ENCODE peak calls at places on chromosomes 2 and 18, in four cellular contexts. One of them, this sample, is unnamed.

GRCh38 chr2:121529439-121530209 is 1.1 kb upstream of the RNU4ATAC start:
- DNase-seq in IMR-90: peak; percentile 40
- DNase-seq in neuronal stem cell: peak; percentile 78
- DNase-seq in mesendoderm: no peak
- DNase-seq in this sample: no peak

GRCh38 chr2:96876036-96876810 is 6.3 kb upstream of the SEMA4C start:
- DNase-seq in IMR-90: peak; percentile 62
- DNase-seq in neuronal stem cell: no peak
- DNase-seq in mesendoderm: peak; percentile 40
- DNase-seq in this sample: no peak

GRCh38 chr18:69944434-69944833 is 3.2 kb downstream of the CD226 start:
- DNase-seq in IMR-90: no peak
- DNase-seq in neuronal stem cell: no peak
- DNase-seq in mesendoderm: no peak
- DNase-seq in this sample: no peak

GRCh38 chr2:110851531-110851930 is 119.2 kb downstream of the ACOXL start:
- DNase-seq in IMR-90: no peak
- DNase-seq in neuronal stem cell: no peak
- DNase-seq in mesendoderm: no peak
- DNase-seq in this sample: no peak

GRCh38 chr2:100823665-100824438 is 3.9 kb downstream of the NPAS2 start:
- DNase-seq in IMR-90: no peak
- DNase-seq in neuronal stem cell: no peak
- DNase-seq in mesendoderm: no peak
- DNase-seq in this sample: no peak

GRCh38 chr2:190972846-190973245 is 41.1 kb downstream of the STAT1 start:
- DNase-seq in IMR-90: no peak
- DNase-seq in neuronal stem cell: no peak
- DNase-seq in mesendoderm: no peak
- DNase-seq in this sample: no peak

GRCh38 chr2:36773947-36774346 is 77.4 kb downstream of the VIT start:
- DNase-seq in IMR-90: no peak
- DNase-seq in neuronal stem cell: no peak
- DNase-seq in mesendoderm: no peak
- DNase-seq in this sample: no peak

GRCh38 chr2:188922191-188922590 is 52.0 kb upstream of the COL3A1 start:
- DNase-seq in IMR-90: no peak
- DNase-seq in neuronal stem cell: no peak
- DNase-seq in mesendoderm: no peak
- DNase-seq in this sample: no peak

GRCh38 chr2:217277646-217278048 is 417.8 kb upstream of the TNP1 start:
- DNase-seq in IMR-90: peak; percentile 100
- DNase-seq in neuronal stem cell: no peak
- DNase-seq in mesendoderm: no peak
- DNase-seq in this sample: no peak

GRCh38 chr2:212958757-212959295 is 192.6 kb downstream of the IKZF2 start:
- DNase-seq in IMR-90: peak; percentile 45
- DNase-seq in neuronal stem cell: no peak
- DNase-seq in mesendoderm: no peak
- DNase-seq in this sample: no peak

GRCh38 chr2:212957184-212957583 is 194.2 kb downstream of the IKZF2 start:
- DNase-seq in IMR-90: no peak
- DNase-seq in neuronal stem cell: no peak
- DNase-seq in mesendoderm: no peak
- DNase-seq in this sample: no peak

GRCh38 chr2:212956665-212957064 is 194.7 kb downstream of the IKZF2 start:
- DNase-seq in IMR-90: no peak
- DNase-seq in neuronal stem cell: no peak
- DNase-seq in mesendoderm: no peak
- DNase-seq in this sample: no peak

GRCh38 chr2:212958133-212958532 is 193.3 kb downstream of the IKZF2 start:
- DNase-seq in IMR-90: no peak
- DNase-seq in neuronal stem cell: no peak
- DNase-seq in mesendoderm: no peak
- DNase-seq in this sample: no peak

GRCh38 chr2:212957624-212958023 is 193.8 kb downstream of the IKZF2 start:
- DNase-seq in IMR-90: no peak
- DNase-seq in neuronal stem cell: no peak
- DNase-seq in mesendoderm: no peak
- DNase-seq in this sample: no peak
- H2BK5ac ChIP-seq in IMR-90: no peak overlapping the region
- H2BK5ac ChIP-seq in neuronal stem cell: no peak overlapping the region
- H2BK5ac ChIP-seq in mesendoderm: no peak overlapping the region
- H2BK5ac ChIP-seq in this sample: no peak overlapping the region

DNA sequence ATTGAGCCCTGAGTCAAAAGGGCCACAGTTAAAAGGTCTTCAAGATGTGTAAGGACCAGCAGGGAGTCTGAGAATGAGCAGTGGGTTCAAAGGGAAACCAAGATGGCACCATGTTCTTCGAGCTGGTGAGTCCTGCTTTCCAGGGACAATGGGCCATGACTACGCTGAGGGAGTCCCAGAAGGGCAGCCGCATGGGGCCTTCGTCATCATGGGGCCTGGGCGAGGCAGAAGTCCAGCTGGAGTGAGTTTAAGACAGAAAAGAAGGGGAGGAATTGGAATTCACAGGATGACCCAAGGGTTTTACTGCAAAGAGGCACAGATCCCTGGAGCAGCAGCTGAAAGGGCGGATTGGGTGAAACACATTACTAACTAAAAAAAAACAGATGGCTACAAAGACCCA is 340.8 kb upstream of the MYT1L start:
- DNase-seq in IMR-90: no peak
- DNase-seq in neuronal stem cell: no peak
- DNase-seq in mesendoderm: no peak
- DNase-seq in this sample: no peak
- H2BK5ac ChIP-seq in IMR-90: no peak overlapping the region
- H2BK5ac ChIP-seq in neuronal stem cell: no peak overlapping the region
- H2BK5ac ChIP-seq in mesendoderm: no peak overlapping the region
- H2BK5ac ChIP-seq in this sample: no peak overlapping the region

GRCh38 chr2:241314933-241315182 is 614 bp downstream of the HDLBP start:
- DNase-seq in IMR-90: no peak
- DNase-seq in neuronal stem cell: no peak
- DNase-seq in mesendoderm: no peak
- DNase-seq in this sample: no peak

GRCh38 chr2:241316825-241317224 is 1.1 kb downstream of the SEPTIN2 start:
- DNase-seq in IMR-90: no peak
- DNase-seq in neuronal stem cell: no peak
- DNase-seq in mesendoderm: no peak
- DNase-seq in this sample: no peak

GRCh38 chr2:241314181-241314932 is 1.1 kb downstream of the HDLBP start:
- DNase-seq in IMR-90: peak; percentile 57
- DNase-seq in neuronal stem cell: no peak
- DNase-seq in mesendoderm: peak; percentile 84
- DNase-seq in this sample: no peak

GRCh38 chr2:241315879-241316700 is at the start of gene SEPTIN2:
- DNase-seq in IMR-90: peak; percentile 28
- DNase-seq in neuronal stem cell: no peak
- DNase-seq in mesendoderm: peak; percentile 80
- DNase-seq in this sample: peak; percentile 99

GRCh38 chr2:241315183-241315878 is at the start of gene HDLBP:
- DNase-seq in IMR-90: peak; percentile 99
- DNase-seq in neuronal stem cell: peak; percentile 99
- DNase-seq in mesendoderm: peak; percentile 99
- DNase-seq in this sample: peak; percentile 93
- H2BK5ac ChIP-seq in IMR-90: peak within 1 kb of the TSS; percentile 99
- H2BK5ac ChIP-seq in neuronal stem cell: peak within 1 kb of the TSS; percentile 79
- H2BK5ac ChIP-seq in mesendoderm: peak within 1 kb of the TSS; percentile 100
- H2BK5ac ChIP-seq in this sample: peak within 1 kb of the TSS; percentile 100

GRCh38 chr2:157460384-157460837 is 16.5 kb upstream of the CYTIP start:
- DNase-seq in IMR-90: no peak
- DNase-seq in neuronal stem cell: peak; percentile 18
- DNase-seq in mesendoderm: peak; percentile 22
- DNase-seq in this sample: no peak

GRCh38 chr2:157463002-157463401 is 19.1 kb upstream of the CYTIP start:
- DNase-seq in IMR-90: no peak
- DNase-seq in neuronal stem cell: no peak
- DNase-seq in mesendoderm: no peak
- DNase-seq in this sample: no peak

GRCh38 chr2:157460897-157461296 is 17.0 kb upstream of the CYTIP start:
- DNase-seq in IMR-90: no peak
- DNase-seq in neuronal stem cell: no peak
- DNase-seq in mesendoderm: no peak
- DNase-seq in this sample: no peak

DNA sequence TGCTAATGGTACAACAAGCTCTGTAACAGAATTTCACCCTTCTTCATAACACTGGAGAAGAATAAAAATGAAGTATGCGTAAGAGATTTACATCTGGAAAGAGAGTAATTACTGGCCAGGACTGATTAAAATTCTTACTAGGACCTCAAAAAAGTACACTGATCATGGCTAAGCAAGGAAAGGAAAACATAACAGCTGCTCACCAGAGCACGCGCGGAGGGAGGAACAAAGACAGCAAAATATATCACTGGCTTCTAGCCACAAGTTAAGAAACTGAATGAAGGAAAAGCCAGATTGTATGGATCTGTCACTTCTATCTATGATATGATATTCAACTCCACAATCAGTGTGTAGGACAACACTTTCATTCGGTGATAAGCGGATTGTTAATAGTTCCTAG is 15.6 kb upstream of the CYTIP start:
- DNase-seq in IMR-90: no peak
- DNase-seq in neuronal stem cell: no peak
- DNase-seq in mesendoderm: no peak
- DNase-seq in this sample: no peak
- H2BK5ac ChIP-seq in IMR-90: no peak overlapping the region
- H2BK5ac ChIP-seq in neuronal stem cell: no peak overlapping the region
- H2BK5ac ChIP-seq in mesendoderm: no peak overlapping the region
- H2BK5ac ChIP-seq in this sample: no peak overlapping the region

DNA sequence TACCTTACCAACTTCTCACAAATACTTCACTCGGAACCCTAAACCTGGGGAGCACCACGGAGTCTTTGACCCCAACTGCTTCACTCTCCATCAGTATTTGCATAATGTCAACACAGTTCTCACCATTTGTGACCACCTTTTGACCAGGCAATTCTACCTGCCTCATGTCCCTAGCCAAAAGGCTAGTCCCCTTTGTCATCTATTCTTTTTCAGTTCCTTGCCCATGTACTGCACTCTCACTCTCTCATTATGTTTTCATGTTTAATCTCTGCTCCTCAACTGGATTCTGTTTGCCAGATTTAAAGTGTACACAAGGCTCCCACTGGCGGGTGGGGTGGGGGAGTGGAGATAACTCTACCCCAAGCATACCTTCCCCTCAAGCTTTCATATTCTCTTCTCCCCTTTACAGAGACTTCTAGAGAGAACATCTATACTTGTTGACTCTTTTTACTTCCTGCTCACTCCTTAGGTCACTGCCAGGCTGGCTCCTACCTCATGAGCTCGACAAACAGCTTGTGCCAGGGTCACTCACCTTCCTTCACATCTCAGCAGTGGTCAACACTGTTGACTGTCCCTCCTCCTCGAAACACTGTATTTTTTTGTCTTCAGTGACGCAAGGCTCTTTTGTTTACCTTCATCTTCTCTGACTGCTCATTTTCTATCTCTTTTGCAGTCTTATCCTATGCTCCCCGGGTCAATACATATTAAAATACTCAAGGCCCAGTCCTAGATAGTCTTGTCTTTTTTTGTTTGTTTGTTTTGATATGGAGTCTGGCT is 88.7 kb upstream of the MAP4K3 start:
- DNase-seq in IMR-90: no peak
- DNase-seq in neuronal stem cell: no peak
- DNase-seq in mesendoderm: no peak
- DNase-seq in this sample: no peak
- H2BK5ac ChIP-seq in IMR-90: no peak overlapping the region
- H2BK5ac ChIP-seq in neuronal stem cell: no peak overlapping the region
- H2BK5ac ChIP-seq in mesendoderm: no peak overlapping the region
- H2BK5ac ChIP-seq in this sample: no peak overlapping the region

GRCh38 chr2:239762106-239762505 is 263.0 kb downstream of the NDUFA10 start:
- DNase-seq in IMR-90: no peak
- DNase-seq in neuronal stem cell: no peak
- DNase-seq in mesendoderm: no peak
- DNase-seq in this sample: no peak
- H2BK5ac ChIP-seq in IMR-90: no peak overlapping the region
- H2BK5ac ChIP-seq in neuronal stem cell: no peak overlapping the region
- H2BK5ac ChIP-seq in mesendoderm: no peak overlapping the region
- H2BK5ac ChIP-seq in this sample: no peak overlapping the region

This sample was measured in H1.